ENCODE peak calls at places on chromosomes 13 and 19, in seven cellular contexts. U is IMR-90, B is HCT116, T is A549, I is K562, Y is GM12878, S is HepG2. J is an unnamed sample.

GRCh38 chr19:38731654-38732301 is 12.5 kb downstream of the CAPN12 start:
- DNase-seq in U (no peak), B (no peak), T (no peak), I (no peak), Y (no peak), S (no peak), J (no peak)

GRCh38 chr19:40284501-40285352 is at the start of gene AKT2:
- DNase-seq in U (peak), B (no peak), T (peak), I (peak), Y (peak), S (no peak), J (peak)

GRCh38 chr19:29497241-29497640 is 28.6 kb upstream of the VSTM2B start:
- DNase-seq in U (no peak), B (no peak), T (no peak), I (no peak), Y (no peak), S (no peak), J (no peak)

GRCh38 chr13:26785845-26786630 is 25.5 kb upstream of the GPR12 start:
- DNase-seq in U (no peak), B (no peak), T (no peak), I (no peak), Y (no peak), S (no peak), J (no peak)

GRCh38 chr13:27839809-27840467 is 47.7 kb downstream of the GSX1 start:
- DNase-seq in U (no peak), B (peak), T (peak), I (no peak), Y (no peak), S (no peak), J (no peak)

GRCh38 chr19:46371371-46371901 is 24.5 kb downstream of the PPP5C start:
- DNase-seq in U (peak), B (no peak), T (no peak), I (no peak), Y (no peak), S (no peak), J (no peak)

GRCh38 chr13:44148159-44148929 is 225.3 kb upstream of the SERP2 start:
- DNase-seq in U (peak), B (no peak), T (no peak), I (no peak), Y (no peak), S (no peak), J (no peak)

GRCh38 chr13:75223981-75224742 is 257.8 kb downstream of the TBC1D4 start:
- DNase-seq in U (no peak), B (no peak), T (no peak), I (no peak), Y (no peak), S (no peak), J (no peak)

GRCh38 chr19:55344444-55344843 is 4.8 kb downstream of the KMT5C start:
- DNase-seq in U (no peak), B (no peak), T (no peak), I (no peak), Y (no peak), S (no peak), J (no peak)

GRCh38 chr19:2166741-2167738 is 3.3 kb downstream of the DOT1L start:
- DNase-seq in U (peak), B (no peak), T (no peak), I (no peak), Y (no peak), S (peak), J (no peak)

GRCh38 chr19:54282706-54283105 is 1.8 kb upstream of the LILRB2 start:
- DNase-seq in U (no peak), B (no peak), T (no peak), I (no peak), Y (no peak), S (no peak), J (no peak)

GRCh38 chr19:48950159-48950558 is 4.5 kb upstream of the BAX start:
- DNase-seq in U (no peak), B (no peak), T (no peak), I (no peak), Y (no peak), S (no peak), J (no peak)

GRCh38 chr13:53200498-53201453 is 172.2 kb downstream of the OLFM4 start:
- DNase-seq in U (peak), B (no peak), T (no peak), I (no peak), Y (no peak), S (no peak), J (peak)

GRCh38 chr13:53200075-53200474 is 171.5 kb downstream of the OLFM4 start:
- DNase-seq in U (no peak), B (no peak), T (no peak), I (no peak), Y (no peak), S (no peak), J (no peak)

GRCh38 chr13:53198017-53198416 is 169.4 kb downstream of the OLFM4 start:
- DNase-seq in U (no peak), B (no peak), T (no peak), I (no peak), Y (no peak), S (no peak), J (no peak)

GRCh38 chr13:53197424-53197823 is 168.8 kb downstream of the OLFM4 start:
- DNase-seq in U (no peak), B (no peak), T (no peak), I (no peak), Y (no peak), S (no peak), J (no peak)

DNA sequence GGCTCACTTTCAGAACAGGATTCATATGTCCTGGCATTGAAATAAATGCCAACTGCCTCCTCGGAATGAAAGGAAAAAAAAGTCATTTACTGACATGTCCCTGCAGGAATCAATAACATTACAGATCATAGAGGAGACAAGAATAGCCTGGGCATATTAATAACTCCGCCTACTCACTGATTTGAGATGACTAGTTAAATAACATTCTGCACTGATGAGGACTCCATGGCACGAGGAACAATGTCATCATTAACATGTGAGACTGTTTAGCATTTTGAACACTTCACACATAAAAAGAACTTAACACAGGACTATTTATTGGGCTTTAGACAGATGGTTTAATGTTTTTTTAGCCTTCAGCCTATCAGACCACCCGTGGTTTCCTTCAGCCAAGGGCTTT is 170.1 kb downstream of the OLFM4 start:
- DNase-seq in U (no peak), B (no peak), T (no peak), I (no peak), Y (no peak), S (no peak), J (no peak)
- TF ChIP-seq CEBPB in U (no peak), B (no peak), T (no peak), I (no peak), Y (no peak), S (no peak), J (no peak)

GRCh38 chr19:42253245-42254082 is 1.5 kb downstream of the ERF start:
- DNase-seq in U (peak), B (no peak), T (peak), I (peak), Y (no peak), S (peak), J (no peak)
- TF ChIP-seq CEBPB in U (no peak), B (no peak), T (no peak), I (no peak), Y (no peak), S (no peak), J (no peak)

DNA sequence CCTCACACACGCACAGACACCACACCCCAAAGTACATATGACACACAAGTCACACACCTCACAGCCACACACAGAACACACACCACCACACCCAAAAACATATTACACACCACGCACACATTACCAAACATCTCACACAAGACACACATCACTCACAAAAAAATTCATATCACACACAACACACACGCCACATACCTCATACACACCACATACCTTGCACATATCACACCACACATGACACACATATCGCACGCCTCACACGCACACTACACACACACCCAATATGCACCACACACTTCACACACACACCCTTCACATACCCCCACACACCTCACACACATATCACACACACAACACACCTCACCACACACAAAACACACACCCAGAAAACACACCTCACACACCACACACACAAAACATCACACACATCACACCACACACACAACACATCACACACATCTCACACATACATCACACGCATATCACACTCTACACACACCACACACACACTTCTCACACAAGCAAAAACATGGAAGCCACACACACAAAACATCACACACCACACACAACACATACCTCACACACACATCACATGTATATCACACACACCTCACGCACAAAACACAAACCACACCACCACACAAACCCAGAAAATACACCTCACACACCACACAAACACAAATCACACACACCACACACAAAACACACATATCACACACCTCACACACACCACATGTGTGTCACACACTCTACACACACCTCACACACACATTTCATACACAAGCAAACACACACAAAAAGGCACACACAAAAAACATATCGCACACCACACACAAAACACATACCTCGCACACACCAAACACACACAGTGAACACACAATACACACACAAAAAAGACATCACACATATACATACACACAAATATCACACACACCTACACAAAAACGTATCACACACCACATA is 132.1 kb downstream of the CRYL1 start:
- DNase-seq in U (no peak), B (no peak), T (no peak), I (no peak), Y (no peak), S (no peak), J (no peak)
- TF ChIP-seq CEBPB in U (no peak), B (no peak), T (no peak), I (no peak), Y (no peak), S (no peak), J (no peak)

DNA sequence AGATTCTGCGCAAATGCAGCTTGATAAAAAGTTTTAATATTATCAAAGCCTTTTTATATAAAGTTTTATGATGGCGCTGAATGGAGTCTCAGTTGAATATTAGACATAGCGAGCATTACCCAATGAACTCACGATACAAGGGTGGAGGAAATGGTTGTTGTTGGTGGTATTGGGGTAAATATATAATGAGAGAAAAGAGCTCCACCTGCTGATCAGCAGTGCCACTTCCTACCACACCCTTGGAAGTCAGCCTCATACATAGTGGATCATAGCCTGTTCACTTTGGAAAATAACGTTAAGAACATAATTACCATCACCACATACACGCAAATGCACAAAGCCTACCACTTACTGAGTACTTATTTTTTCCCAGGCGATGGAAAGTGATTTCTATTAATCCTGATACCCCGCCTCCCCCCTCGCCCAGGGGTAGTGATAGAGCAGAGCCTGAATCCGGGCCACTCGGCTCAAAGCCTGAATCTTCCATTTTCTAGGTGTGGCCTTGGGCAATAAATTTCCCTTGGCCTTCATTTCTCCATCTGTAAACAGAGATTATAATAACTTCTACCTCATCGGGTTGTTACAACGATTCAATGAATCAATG is 358.3 kb downstream of the KLF5 start:
- DNase-seq in U (no peak), B (peak), T (peak), I (peak), Y (no peak), S (peak), J (no peak)
- TF ChIP-seq CEBPB in U (no peak), B (no peak), T (no peak), I (no peak), Y (no peak), S (no peak), J (no peak)

GRCh38 chr13:99955747-99956472 is 15.7 kb downstream of the ZIC5 start:
- DNase-seq in U (peak), B (no peak), T (no peak), I (no peak), Y (no peak), S (no peak), J (peak)
- TF ChIP-seq CEBPB in U (no peak), B (no peak), T (no peak), I (no peak), Y (no peak), S (no peak), J (no peak)

GRCh38 chr19:10096615-10096963 is 5.9 kb downstream of the ANGPTL6 start:
- DNase-seq in U (no peak), B (no peak), T (no peak), I (no peak), Y (no peak), S (no peak), J (no peak)
- TF ChIP-seq CEBPB in U (no peak), B (no peak), T (no peak), I (no peak), Y (no peak), S (no peak), J (no peak)